ENCODE peak calls at places on chromosome 4, in seven cellular contexts. I is hepatocyte, D is bronchial epithelial cell, P is ELF-1, A is IMR-90, Q is NCI-H1105, V is germinal center. F is an unnamed sample.

GRCh38 chr4:86508436-86508835 is 85.7 kb upstream of the PTPN13 start:
- DNase-seq in Q (no peak), P (no peak), D (peak), A (peak), I (no peak), V (no peak), F (no peak)

GRCh38 chr4:43757147-43757546 is 691.5 kb downstream of the KCTD8 start:
- DNase-seq in I (peak), Q (no peak), A (no peak), P (peak), D (peak), V (no peak), F (no peak)

GRCh38 chr4:124386163-124386562 is 326.4 kb downstream of the ANKRD50 start:
- DNase-seq in Q (no peak), P (no peak), A (no peak), I (no peak), D (no peak), V (no peak), F (no peak)

GRCh38 chr4:110442309-110442708 is 33.6 kb upstream of the ENPEP start:
- DNase-seq in D (peak), I (no peak), A (no peak), Q (no peak), P (no peak), V (no peak), F (no peak)

GRCh38 chr4:94525993-94526740 is 74.4 kb downstream of the PDLIM5 start:
- DNase-seq in V (no peak), P (no peak), I (no peak), A (peak), D (no peak), Q (no peak), F (no peak)

GRCh38 chr4:38164346-38164745 is 204.1 kb downstream of the PTTG2 start:
- DNase-seq in A (no peak), I (no peak), V (no peak), D (no peak), P (no peak), Q (no peak), F (no peak)

GRCh38 chr4:85725727-85726170 is 250.8 kb downstream of the ARHGAP24 start:
- DNase-seq in I (peak), V (peak), A (no peak), Q (no peak), D (no peak), P (no peak), F (no peak)

GRCh38 chr4:124641715-124642380 is 70.7 kb downstream of the ANKRD50 start:
- DNase-seq in Q (no peak), I (no peak), D (peak), V (no peak), P (no peak), A (peak), F (no peak)

GRCh38 chr4:5812506-5813229 is 80.2 kb downstream of the CRMP1 start:
- DNase-seq in Q (peak), P (peak), A (peak), I (peak), V (peak), D (peak), F (peak)

GRCh38 chr4:182874158-182874855 is 42.9 kb downstream of the DCTD start:
- DNase-seq in Q (no peak), I (no peak), A (no peak), V (peak), P (no peak), D (no peak), F (no peak)

GRCh38 chr4:148443550-148444295 is 1.5 kb upstream of the NR3C2 start:
- DNase-seq in V (peak), A (no peak), D (no peak), P (peak), I (peak), Q (no peak), F (peak)

GRCh38 chr4:8703401-8703696 is 110.8 kb downstream of the CPZ start:
- DNase-seq in P (no peak), D (no peak), V (no peak), A (no peak), I (no peak), Q (no peak), F (no peak)

GRCh38 chr4:126081336-126081735 is 766.6 kb downstream of the FAT4 start:
- DNase-seq in I (no peak), A (no peak), V (no peak), Q (no peak), D (no peak), P (no peak), F (no peak)

GRCh38 chr4:139633661-139634060 is 32.0 kb upstream of the MGST2 start:
- DNase-seq in P (peak), I (peak), V (no peak), Q (peak), A (peak), D (peak), F (no peak)

GRCh38 chr4:1305261-1305711 is 15.6 kb downstream of the MAEA start:
- DNase-seq in I (no peak), V (no peak), D (no peak), P (no peak), A (no peak), Q (no peak), F (no peak)

GRCh38 chr4:152926959-152927358 is 9.2 kb upstream of the FHDC1 start:
- DNase-seq in V (no peak), Q (no peak), I (no peak), P (peak), A (no peak), D (no peak), F (no peak)

GRCh38 chr4:152843476-152844107 is 63.8 kb downstream of the ARFIP1 start:
- DNase-seq in V (no peak), I (peak), P (no peak), Q (no peak), A (no peak), D (peak), F (no peak)

GRCh38 chr4:26150948-26151347 is 169.9 kb upstream of the RBPJ start:
- DNase-seq in I (no peak), A (peak), Q (no peak), P (no peak), D (peak), V (no peak), F (no peak)

GRCh38 chr4:81807927-81808672 is 336.4 kb upstream of the RASGEF1B start:
- DNase-seq in D (peak), I (no peak), P (no peak), A (no peak), V (no peak), Q (peak), F (no peak)

GRCh38 chr4:143581331-143581961 is 67.9 kb downstream of the SMARCA5 start:
- DNase-seq in D (no peak), A (no peak), Q (peak), V (no peak), P (peak), I (no peak), F (no peak)

GRCh38 chr4:164601653-164602052 is 152.3 kb upstream of the SMIM31 start:
- DNase-seq in D (no peak), P (no peak), V (no peak), I (no peak), Q (no peak), A (no peak), F (no peak)

GRCh38 chr4:1803523-1804423 is 10.7 kb downstream of the FGFR3 start:
- DNase-seq in D (no peak), V (no peak), A (no peak), Q (no peak), P (no peak), I (no peak), F (no peak)

GRCh38 chr4:3256230-3257124 is 7.5 kb downstream of the MSANTD1 start:
- DNase-seq in V (no peak), D (no peak), Q (no peak), P (no peak), I (no peak), A (no peak), F (no peak)